ENCODE peak calls at places on chromosomes 7 and 10, in eight cellular contexts. I is NB4; W is H7; P is substantia nigra; S is NCI-H1105 treated with DMSO at 0.1 percent for 48 hours; L is stimulated activated CD4-positive, alpha-beta T cell treated with anti-CD3 and anti-CD28 coated beads, Interleukin-4, amount 100 ng/mL, for 1 hour; A is bronchial epithelial cell; X is spleen. Y is an unnamed sample.

GRCh38 chr10:133303206-133303605 is 5.5 kb downstream of the TUBGCP2 start:
- DNase-seq in I (no peak), W (no peak), P (no peak), S (no peak), L (no peak), A (no peak), X (no peak), Y (no peak)

GRCh38 chr7:70006411-70006920 is 408.2 kb downstream of the AUTS2 start:
- DNase-seq in I (peak), W (no peak), P (no peak), S (no peak), L (no peak), A (no peak), X (no peak), Y (no peak)

GRCh38 chr7:74401137-74401859 is 52.4 kb upstream of the GTF2IRD1 start:
- DNase-seq in I (peak), W (peak), P (no peak), S (peak), L (peak), A (peak), X (peak), Y (peak)

GRCh38 chr7:100891555-100891954 is 2.0 kb upstream of the UFSP1 start:
- DNase-seq in I (no peak), W (no peak), P (no peak), S (no peak), L (no peak), A (peak), X (no peak), Y (no peak)

GRCh38 chr10:71184402-71184801 is 28.0 kb upstream of the UNC5B start:
- DNase-seq in I (no peak), W (no peak), P (no peak), S (no peak), L (no peak), A (no peak), X (no peak), Y (no peak)

GRCh38 chr7:88223265-88223664 is 3.4 kb upstream of the SRI start:
- DNase-seq in I (no peak), W (no peak), P (no peak), S (no peak), L (no peak), A (no peak), X (no peak), Y (no peak)

GRCh38 chr10:21499910-21500577 is 25.4 kb downstream of the SKIDA1 start:
- DNase-seq in I (no peak), W (peak), P (no peak), S (no peak), L (peak), A (no peak), X (peak), Y (no peak)

GRCh38 chr7:81725496-81726117 is 44.2 kb downstream of the HGF start:
- DNase-seq in I (no peak), W (no peak), P (no peak), S (no peak), L (no peak), A (no peak), X (no peak), Y (peak)

GRCh38 chr10:63819753-63820347 is 298.6 kb downstream of the REEP3 start:
- DNase-seq in I (peak), W (peak), P (no peak), S (peak), L (peak), A (peak), X (no peak), Y (peak)

GRCh38 chr10:2121944-2122343 is 384.6 kb upstream of the ADARB2 start:
- DNase-seq in I (no peak), W (no peak), P (no peak), S (no peak), L (no peak), A (no peak), X (no peak), Y (no peak)

GRCh38 chr7:103637726-103638125 is 191.7 kb upstream of the SLC26A5 start:
- DNase-seq in I (no peak), W (no peak), P (no peak), S (no peak), L (no peak), A (peak), X (no peak), Y (peak)

Y was measured in EL.